ENCODE peak calls at places on chromosomes 2 and 18, in four cellular contexts. O is gastrocnemius medialis, X is lower lobe of right lung, H is caudate nucleus. G is an unnamed sample.
A peak's percentile ranks its signal among the peaks of the same experiment; 100 is the strongest.

GRCh38 chr18:52348209-52348608 is 8.2 kb downstream of the DCC start:
- DNase-seq in O (no peak), X (no peak), H (no peak), G (no peak)

GRCh38 chr2:165572155-165572554 is 102.7 kb downstream of the CSRNP3 start:
- DNase-seq in O (no peak), X (no peak), H (no peak), G (peak; percentile 23)

GRCh38 chr2:200253631-200254030 is 52.9 kb upstream of the SPATS2L start:
- DNase-seq in O (no peak), X (no peak), H (no peak), G (no peak)

GRCh38 chr2:62597323-62597722 is 91.3 kb upstream of the TMEM17 start:
- DNase-seq in O (no peak), X (no peak), H (no peak), G (no peak)

GRCh38 chr2:240981273-240981672 is 17.1 kb upstream of the SNED1 start:
- DNase-seq in O (no peak), X (no peak), H (no peak), G (no peak)

GRCh38 chr2:232491139-232491780 is 3.6 kb upstream of the ECEL1 start:
- DNase-seq in O (no peak), X (peak; percentile 14), H (no peak), G (no peak)

GRCh38 chr2:204950695-204951094 is 405.4 kb downstream of the PARD3B start:
- DNase-seq in O (no peak), X (no peak), H (no peak), G (no peak)

GRCh38 chr18:2522112-2522511 is 49.2 kb downstream of the METTL4 start:
- DNase-seq in O (no peak), X (no peak), H (no peak), G (no peak)

GRCh38 chr2:172928754-172929153 is 146.9 kb upstream of the MAP3K20 start:
- DNase-seq in O (no peak), X (no peak), H (no peak), G (no peak)

GRCh38 chr18:62179213-62179612 is 7.6 kb downstream of the PIGN start:
- DNase-seq in O (no peak), X (no peak), H (no peak), G (no peak)

DNA sequence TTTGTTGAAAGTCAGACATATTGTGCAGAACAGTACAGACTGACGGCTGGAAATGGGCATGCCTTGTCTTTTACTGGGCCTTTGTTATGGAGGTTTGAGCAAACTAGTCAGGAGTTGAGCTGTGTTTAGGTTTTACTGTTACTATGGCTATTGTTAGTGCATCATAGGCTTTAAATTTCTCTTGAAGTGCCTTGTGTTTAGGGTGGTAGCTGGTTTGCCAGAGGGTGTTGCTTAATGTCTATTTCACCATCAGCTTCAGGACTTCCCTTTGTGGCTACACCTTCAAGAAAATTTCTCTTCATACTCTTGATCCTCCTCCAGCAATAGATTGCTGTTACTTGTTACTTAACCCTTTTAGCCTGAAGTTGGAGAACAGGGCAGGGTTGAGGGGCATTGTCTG is 104.6 kb downstream of the CAPN13 start:
- DNase-seq in O (no peak), X (no peak), H (no peak), G (no peak)
- H3K27ac ChIP-seq in O (no peak overlapping the region), X (no peak overlapping the region), H (no peak overlapping the region), G (no peak overlapping the region)

GRCh38 chr2:222426836-222427130 is 2.4 kb downstream of the SGPP2 start:
- DNase-seq in O (no peak), X (no peak), H (no peak), G (no peak)
- H3K27ac ChIP-seq in O (no peak overlapping the region), X (no peak overlapping the region), H (no peak overlapping the region), G (no peak overlapping the region)

GRCh38 chr2:176139170-176139611 is 9.7 kb downstream of the HOXD8 start:
- DNase-seq in O (no peak), X (no peak), H (no peak), G (no peak)
- H3K27ac ChIP-seq in O (peak overlapping the region; percentile 88), X (no peak overlapping the region), H (no peak overlapping the region), G (no peak overlapping the region)

DNA sequence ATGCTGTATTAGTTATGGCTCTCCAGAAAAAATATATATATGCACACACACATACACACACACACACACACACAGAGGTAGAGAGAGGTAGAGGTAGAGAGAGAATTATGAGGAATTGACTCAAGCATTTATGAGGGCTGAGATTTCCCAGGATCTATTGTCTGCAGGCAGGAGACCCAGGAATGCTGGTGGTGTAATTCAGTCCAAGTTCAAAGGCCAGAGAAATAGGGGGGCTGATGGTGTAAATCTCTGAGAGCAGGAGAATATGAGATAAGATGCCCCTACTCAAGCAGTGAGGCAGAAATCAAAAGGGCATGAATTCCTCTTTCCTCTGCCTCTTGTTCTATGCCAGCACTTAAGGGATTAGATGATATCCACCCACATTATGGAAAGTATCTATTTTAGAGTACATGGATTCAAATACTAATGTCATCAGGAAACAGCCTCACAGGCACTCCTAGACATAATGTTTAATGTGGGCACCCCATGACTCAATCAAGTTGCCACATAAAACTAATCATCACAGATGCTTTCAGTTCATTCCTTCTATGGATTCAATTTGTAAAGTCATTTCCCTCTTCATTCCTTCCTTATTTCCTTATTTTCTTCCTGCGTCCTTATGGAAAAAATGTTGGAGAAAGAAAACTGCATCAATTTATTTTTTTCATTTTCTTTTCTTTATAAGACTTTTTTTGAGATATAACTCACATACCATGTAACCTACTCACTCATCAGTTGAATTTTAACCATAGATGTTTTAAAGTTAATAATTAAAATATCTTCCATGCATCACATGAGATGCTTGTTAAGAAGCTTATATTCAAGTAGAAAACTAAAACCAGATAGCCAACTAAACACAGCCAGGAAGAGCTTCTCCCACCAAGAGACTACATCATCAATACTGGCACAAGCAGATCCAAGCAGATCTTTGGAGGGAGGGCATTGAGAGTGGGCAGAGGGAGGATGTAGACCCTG is 406.2 kb downstream of the MBD2 start:
- DNase-seq in O (no peak), X (no peak), H (no peak), G (no peak)
- H3K27ac ChIP-seq in O (no peak overlapping the region), X (no peak overlapping the region), H (no peak overlapping the region), G (no peak overlapping the region)